ENCODE peak calls at places on chromosomes 3 and 15, in seven cellular contexts. W is HCT116, H is H1, A is HepG2, V is GM12878, Y is SK-N-SH, U is K562. S is an unnamed sample.

GRCh38 chr15:66965201-66965900 is 100.1 kb upstream of the SMAD3 start:
- DNase-seq in W (no peak), H (no peak), A (no peak), V (no peak), Y (no peak), U (peak), S (no peak)

GRCh38 chr15:32981536-32981935 is 213.0 kb downstream of the FMN1 start:
- DNase-seq in W (no peak), H (no peak), A (no peak), V (no peak), Y (no peak), U (no peak), S (no peak)

GRCh38 chr3:141915016-141915415 is 38.6 kb downstream of the ATP1B3 start:
- DNase-seq in W (no peak), H (no peak), A (no peak), V (no peak), Y (no peak), U (no peak), S (no peak)

GRCh38 chr15:48507416-48508065 is 138.0 kb downstream of the FBN1 start:
- DNase-seq in W (peak), H (no peak), A (peak), V (peak), Y (peak), U (peak), S (peak)

GRCh38 chr3:48634661-48635221 is 520 bp downstream of the SLC26A6 start:
- DNase-seq in W (no peak), H (peak), A (peak), V (peak), Y (peak), U (peak), S (peak)

GRCh38 chr15:86483936-86484335 is 404.3 kb downstream of the AGBL1 start:
- DNase-seq in W (no peak), H (no peak), A (no peak), V (no peak), Y (peak), U (no peak), S (no peak)

GRCh38 chr3:67529337-67529736 is 125.1 kb downstream of the SUCLG2 start:
- DNase-seq in W (no peak), H (no peak), A (peak), V (no peak), Y (no peak), U (no peak), S (no peak)

GRCh38 chr3:3683261-3683660 is 116.0 kb upstream of the LRRN1 start:
- DNase-seq in W (no peak), H (no peak), A (no peak), V (no peak), Y (no peak), U (no peak), S (no peak)

GRCh38 chr3:151356791-151357460 is 27.6 kb upstream of the P2RY13 start:
- DNase-seq in W (no peak), H (no peak), A (no peak), V (no peak), Y (peak), U (no peak), S (no peak)

GRCh38 chr3:10262027-10262426 is 13.8 kb downstream of the TATDN2 start:
- DNase-seq in W (no peak), H (no peak), A (no peak), V (no peak), Y (no peak), U (no peak), S (no peak)

GRCh38 chr3:155917781-155918180 is 47.3 kb downstream of the GMPS start:
- DNase-seq in W (no peak), H (no peak), A (no peak), V (no peak), Y (no peak), U (no peak), S (no peak)

GRCh38 chr3:4407941-4408340 is 59.1 kb downstream of the SUMF1 start:
- DNase-seq in W (no peak), H (no peak), A (no peak), V (no peak), Y (no peak), U (no peak), S (no peak)

GRCh38 chr3:46848271-46849097 is 14.8 kb downstream of the MYL3 start:
- DNase-seq in W (no peak), H (peak), A (no peak), V (no peak), Y (no peak), U (peak), S (no peak)

GRCh38 chr15:44715797-44716334 is 4.5 kb downstream of the B2M start:
- DNase-seq in W (no peak), H (no peak), A (no peak), V (no peak), Y (no peak), U (no peak), S (no peak)

GRCh38 chr3:192246847-192247520 is 480.4 kb downstream of the FGF12 start:
- DNase-seq in W (no peak), H (no peak), A (no peak), V (no peak), Y (no peak), U (no peak), S (no peak)

GRCh38 chr3:194205675-194206133 is 69.8 kb downstream of the HES1 start:
- DNase-seq in W (peak), H (peak), A (no peak), V (no peak), Y (peak), U (no peak), S (no peak)

GRCh38 chr3:194135806-194136518 is at the start of gene HES1:
- DNase-seq in W (peak), H (peak), A (peak), V (peak), Y (peak), U (peak), S (peak)

GRCh38 chr15:95921404-95921803 is 409.1 kb upstream of the NR2F2 start:
- DNase-seq in W (no peak), H (no peak), A (no peak), V (no peak), Y (no peak), U (no peak), S (no peak)

GRCh38 chr3:117681619-117682018 is 972.0 kb downstream of the TUSC7 start:
- DNase-seq in W (no peak), H (no peak), A (no peak), V (no peak), Y (no peak), U (no peak), S (no peak)

GRCh38 chr3:31198890-31199289 is 304.4 kb upstream of the GADL1 start:
- DNase-seq in W (no peak), H (no peak), A (no peak), V (no peak), Y (no peak), U (no peak), S (no peak)

GRCh38 chr15:69474846-69475455 is 22.3 kb downstream of the RPLP1 start:
- DNase-seq in W (no peak), H (no peak), A (no peak), V (no peak), Y (no peak), U (peak), S (no peak)

GRCh38 chr3:18660059-18660458 is 234.9 kb upstream of the SATB1 start:
- DNase-seq in W (no peak), H (no peak), A (no peak), V (no peak), Y (no peak), U (no peak), S (no peak)

GRCh38 chr3:101687142-101687931 is 819 bp upstream of the RPL24 start:
- DNase-seq in W (no peak), H (no peak), A (no peak), V (no peak), Y (no peak), U (no peak), S (no peak)

GRCh38 chr15:43769584-43770228 is 7.1 kb downstream of the ELL3 start:
- DNase-seq in W (no peak), H (peak), A (peak), V (no peak), Y (peak), U (peak), S (no peak)

GRCh38 chr3:152430223-152431002 is 161.7 kb downstream of the MBNL1 start:
- DNase-seq in W (no peak), H (no peak), A (no peak), V (no peak), Y (no peak), U (no peak), S (no peak)

GRCh38 chr3:101009386-101009785 is 16.2 kb upstream of the ABI3BP start:
- DNase-seq in W (no peak), H (no peak), A (no peak), V (no peak), Y (no peak), U (no peak), S (no peak)

GRCh38 chr15:58924326-58924725 is 9.2 kb downstream of the SLTM start:
- DNase-seq in W (no peak), H (no peak), A (no peak), V (no peak), Y (no peak), U (no peak), S (no peak)

GRCh38 chr3:195086885-195087284 is 184.1 kb downstream of the XXYLT1 start:
- DNase-seq in W (no peak), H (no peak), A (no peak), V (no peak), Y (no peak), U (no peak), S (peak)

GRCh38 chr3:101758224-101758623 is 20.8 kb upstream of the NXPE3 start:
- DNase-seq in W (no peak), H (no peak), A (no peak), V (no peak), Y (no peak), U (no peak), S (no peak)

GRCh38 chr3:34111361-34111760 is 312.9 kb downstream of the PDCD6IP start:
- DNase-seq in W (no peak), H (no peak), A (no peak), V (no peak), Y (no peak), U (no peak), S (no peak)

GRCh38 chr15:26773485-26773877 is 615 bp upstream of the GABRB3 start:
- DNase-seq in W (no peak), H (no peak), A (no peak), V (no peak), Y (peak), U (no peak), S (no peak)

GRCh38 chr15:101502572-101503295 is 13.2 kb upstream of the PCSK6 start:
- DNase-seq in W (no peak), H (peak), A (no peak), V (no peak), Y (no peak), U (no peak), S (no peak)

GRCh38 chr3:127041264-127041820 is 58.4 kb downstream of the PLXNA1 start:
- DNase-seq in W (no peak), H (no peak), A (no peak), V (no peak), Y (no peak), U (no peak), S (no peak)

GRCh38 chr3:127041933-127042332 is 59.0 kb downstream of the PLXNA1 start:
- DNase-seq in W (no peak), H (no peak), A (no peak), V (no peak), Y (no peak), U (no peak), S (no peak)

GRCh38 chr3:127043731-127044510 is 61.0 kb downstream of the PLXNA1 start:
- DNase-seq in W (no peak), H (no peak), A (no peak), V (no peak), Y (no peak), U (no peak), S (no peak)

GRCh38 chr3:127042634-127043033 is 59.7 kb downstream of the PLXNA1 start:
- DNase-seq in W (no peak), H (no peak), A (no peak), V (no peak), Y (no peak), U (no peak), S (no peak)

GRCh38 chr3:127043041-127043641 is 60.2 kb downstream of the PLXNA1 start:
- DNase-seq in W (no peak), H (peak), A (no peak), V (no peak), Y (no peak), U (no peak), S (peak)
- TF ChIP-seq JUND in W (no peak), H (no peak), A (no peak), V (no peak), Y (no peak), U (no peak), S (no peak)

DNA sequence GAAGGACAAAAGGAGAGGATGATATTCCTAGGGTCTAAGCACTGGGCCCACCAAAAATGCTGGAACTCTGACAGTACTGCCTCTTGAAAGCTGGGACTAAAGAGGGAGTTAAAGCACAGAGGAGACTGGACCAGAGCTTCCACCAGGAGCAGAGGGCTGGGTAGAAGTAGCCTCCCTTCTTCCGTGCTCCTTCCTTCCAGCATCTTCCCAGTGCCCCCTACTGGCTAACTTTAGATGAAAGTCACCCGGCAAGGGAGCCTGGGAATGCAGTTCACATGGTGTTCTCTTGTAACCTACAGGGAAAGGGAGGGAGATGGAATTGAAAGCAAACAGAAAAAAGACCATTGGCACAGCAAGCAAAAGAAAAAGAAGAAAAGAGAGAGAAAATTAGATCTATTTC is 106.1 kb upstream of the COL8A1 start:
- DNase-seq in W (peak), H (peak), A (peak), V (no peak), Y (peak), U (peak), S (no peak)
- TF ChIP-seq JUND in W (no peak), H (peak), A (no peak), V (no peak), Y (no peak), U (no peak), S (no peak)

DNA sequence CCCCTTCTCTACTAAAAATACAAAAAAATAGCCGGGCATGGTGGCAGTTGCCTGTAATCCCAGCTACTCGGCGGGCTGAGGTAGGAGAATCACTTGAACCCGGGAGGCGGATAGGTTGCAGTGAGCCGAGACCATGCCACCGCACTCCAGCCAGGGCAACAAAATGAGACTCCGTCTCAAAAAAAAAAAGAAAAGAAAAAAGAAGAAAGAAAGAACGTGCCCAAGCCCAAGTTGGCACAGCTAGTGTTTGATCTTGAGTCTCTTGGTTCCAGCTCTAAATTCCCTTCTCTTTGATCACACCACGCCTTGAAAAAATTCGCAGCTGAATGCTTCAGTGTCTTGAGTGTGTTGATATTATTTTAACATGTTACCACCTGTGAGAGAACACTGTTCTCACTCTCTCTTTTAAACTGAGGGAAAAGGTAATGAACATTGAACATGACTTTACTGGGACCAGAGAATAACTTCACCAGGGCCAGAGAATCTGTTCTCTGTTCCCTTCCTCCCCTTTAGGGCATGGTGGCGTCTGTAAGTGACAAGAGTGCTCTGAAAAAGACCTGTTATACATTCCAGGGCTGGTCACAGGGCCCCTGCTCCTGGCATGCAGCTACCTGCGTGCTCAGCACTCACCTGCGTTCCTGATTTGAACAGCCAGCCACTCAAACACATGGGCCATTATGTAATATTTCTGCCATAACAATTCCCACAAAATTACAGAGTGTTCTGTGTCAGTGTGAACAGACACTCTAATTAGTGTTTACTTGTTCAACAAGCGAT is 19.0 kb downstream of the SLCO3A1 start:
- DNase-seq in W (no peak), H (no peak), A (no peak), V (no peak), Y (no peak), U (no peak), S (peak)
- TF ChIP-seq JUND in W (no peak), H (no peak), A (no peak), V (no peak), Y (no peak), U (no peak), S (no peak)

GRCh38 chr3:134840459-134840858 is 45.4 kb downstream of the EPHB1 start:
- DNase-seq in W (no peak), H (no peak), A (no peak), V (no peak), Y (no peak), U (no peak), S (no peak)
- TF ChIP-seq JUND in W (no peak), H (no peak), A (no peak), V (no peak), Y (no peak), U (no peak), S (no peak)

GRCh38 chr15:40344631-40345120 is 3.9 kb upstream of the CCDC9B start:
- DNase-seq in W (no peak), H (peak), A (peak), V (no peak), Y (peak), U (peak), S (peak)
- TF ChIP-seq JUND in W (no peak), H (no peak), A (no peak), V (no peak), Y (no peak), U (no peak), S (no peak)

DNA sequence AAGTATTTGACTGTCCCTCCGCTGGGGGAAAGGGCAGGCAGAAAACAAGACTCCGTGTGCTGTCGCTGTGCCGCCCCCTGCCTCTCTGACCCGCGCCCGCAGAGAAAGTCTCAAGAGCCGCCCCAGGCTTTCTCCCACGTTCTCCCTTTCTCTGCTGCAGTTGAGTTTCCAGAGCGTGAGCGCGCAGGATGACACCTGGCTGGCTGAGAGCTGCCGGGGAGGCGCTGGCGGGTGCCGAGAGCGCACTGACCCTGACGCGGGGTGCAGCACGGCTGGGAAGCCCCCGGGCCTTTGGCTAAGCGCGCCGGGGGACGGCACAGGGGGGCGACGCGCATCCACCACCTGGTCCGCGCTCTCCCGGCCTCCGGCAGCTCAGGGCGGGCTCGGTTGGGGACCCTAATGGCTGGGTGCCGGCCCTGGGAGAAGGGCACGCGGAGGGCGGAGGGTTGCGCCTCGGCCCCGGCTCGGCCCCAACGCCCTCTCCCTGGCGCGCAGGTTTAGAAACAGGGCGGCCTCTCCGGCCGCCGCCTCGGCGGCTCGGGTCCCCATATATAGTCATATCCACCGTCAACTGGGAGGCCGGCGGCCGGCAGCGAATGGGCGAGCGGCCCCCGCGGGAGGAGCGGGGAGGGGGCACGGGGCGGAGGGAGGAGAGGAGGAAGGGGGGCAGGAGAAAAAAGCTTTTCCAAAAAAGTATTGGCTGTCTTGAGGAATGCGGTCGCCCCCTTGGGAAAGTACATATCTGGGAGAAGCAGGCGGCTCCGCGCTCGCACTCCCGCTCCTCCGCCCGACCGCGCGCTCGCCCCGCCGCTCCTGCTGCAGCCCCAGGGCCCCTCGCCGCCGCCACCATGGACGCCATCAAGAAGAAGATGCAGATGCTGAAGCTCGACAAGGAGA is at the start of gene TPM1:
- DNase-seq in W (no peak), H (peak), A (peak), V (no peak), Y (peak), U (no peak), S (peak)
- TF ChIP-seq JUND in W (no peak), H (no peak), A (no peak), V (no peak), Y (peak), U (no peak), S (no peak)

GRCh38 chr3:148218222-148218621 is 479.5 kb upstream of the AGTR1 start:
- DNase-seq in W (no peak), H (no peak), A (no peak), V (no peak), Y (no peak), U (no peak), S (no peak)
- TF ChIP-seq JUND in W (no peak), H (no peak), A (no peak), V (no peak), Y (no peak), U (no peak), S (no peak)

DNA sequence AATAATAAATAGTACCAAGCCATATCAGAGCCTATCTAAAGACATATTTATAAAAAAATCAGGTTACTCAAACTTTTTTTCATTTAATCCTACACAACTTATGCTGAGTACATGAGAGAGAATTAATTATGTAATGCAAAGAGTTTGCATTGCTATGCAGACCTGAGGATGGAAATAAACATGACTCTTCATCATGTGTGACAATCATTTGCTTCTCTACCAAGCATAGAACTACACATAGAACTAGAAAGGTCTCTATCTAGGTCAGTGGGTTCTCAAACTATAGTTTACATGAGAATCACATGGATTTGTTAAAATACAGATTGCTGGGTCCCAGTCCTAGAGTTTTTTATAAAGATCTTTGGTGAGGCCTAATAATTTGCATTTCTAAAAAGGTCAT is 86.8 kb downstream of the GBE1 start:
- DNase-seq in W (no peak), H (no peak), A (no peak), V (no peak), Y (no peak), U (no peak), S (no peak)
- TF ChIP-seq JUND in W (no peak), H (no peak), A (no peak), V (no peak), Y (no peak), U (no peak), S (no peak)

DNA sequence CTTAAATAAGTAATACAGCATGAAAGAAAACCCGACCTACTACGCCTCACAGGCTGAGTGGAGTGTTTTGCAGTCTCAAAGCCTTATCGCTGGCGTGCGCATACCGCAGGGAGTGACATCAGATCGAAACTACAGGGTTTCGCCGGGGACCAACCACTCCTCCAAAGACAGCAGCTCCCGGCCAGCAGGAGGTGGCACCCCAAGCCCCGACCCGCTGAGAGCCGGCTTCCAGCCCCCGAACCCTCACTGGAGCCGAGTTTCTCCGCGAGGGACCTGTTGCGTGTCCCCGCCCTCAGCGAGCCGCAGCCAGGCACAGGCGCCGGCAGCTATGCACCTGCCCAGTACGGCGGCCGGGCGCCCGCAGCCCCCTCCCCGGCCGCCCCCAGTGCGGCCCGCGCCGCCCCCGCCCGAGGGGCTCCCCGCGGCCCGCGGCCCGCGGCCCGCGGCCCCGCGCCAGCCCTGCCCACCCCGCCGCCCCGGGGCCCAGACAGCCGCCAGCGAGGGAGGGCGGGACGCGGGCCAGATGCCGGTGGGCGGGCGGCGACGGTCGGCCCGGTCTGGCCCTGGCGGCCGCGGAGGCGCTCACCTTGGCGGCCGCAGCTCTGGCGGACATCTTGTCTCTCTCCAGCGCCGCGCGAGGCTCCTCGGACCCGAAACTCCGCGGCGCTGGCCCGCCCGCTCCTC is 710 bp downstream of the TJP1 start:
- DNase-seq in W (peak), H (peak), A (peak), V (no peak), Y (peak), U (peak), S (peak)
- TF ChIP-seq JUND in W (no peak), H (peak), A (no peak), V (no peak), Y (no peak), U (peak), S (no peak)

S was measured in T47D.